ENCODE peak calls at places on chromosomes 13 and 19, in eight cellular contexts. A is neuronal stem cell; W is hepatocyte; G is lower lobe of right lung; D is CD8-positive, alpha-beta T cell; N is ovary; U is breast epithelium; V is kidney. P is an unnamed sample. For H3K4me1 and H3K36me3, the result is how much of the 10 kb centered on the place peaks cover.

GRCh38 chr13:19927117-19927734 is 31.3 kb upstream of the ZMYM2 start:
- DNase-seq in A (no peak), W (peak), G (no peak), D (no peak), N (no peak), U (no peak), V (no peak), P (peak)

GRCh38 chr13:20610006-20610405 is 43.0 kb downstream of the IFT88 start:
- DNase-seq in A (no peak), W (no peak), G (no peak), D (no peak), N (no peak), U (no peak), V (no peak), P (no peak)

GRCh38 chr19:35048911-35049411 is 7.4 kb downstream of the HPN start:
- DNase-seq in A (no peak), W (peak), G (peak), D (no peak), N (peak), U (no peak), V (no peak), P (no peak)

GRCh38 chr13:50990050-50990449 is 80.5 kb downstream of the RNASEH2B start:
- DNase-seq in A (no peak), W (no peak), G (no peak), D (no peak), N (no peak), U (no peak), V (no peak), P (no peak)

GRCh38 chr13:44199627-44200207 is 173.9 kb upstream of the SERP2 start:
- DNase-seq in A (no peak), W (peak), G (no peak), D (no peak), N (no peak), U (peak), V (no peak), P (no peak)

GRCh38 chr19:6359517-6359916 is 1.8 kb upstream of the CLPP start:
- DNase-seq in A (no peak), W (no peak), G (no peak), D (no peak), N (no peak), U (no peak), V (peak), P (no peak)

GRCh38 chr13:76885203-76886004 is 801 bp downstream of the KCTD12 start:
- DNase-seq in A (peak), W (peak), G (peak), D (peak), N (peak), U (peak), V (peak), P (peak)

GRCh38 chr19:17450264-17451075 is 2.0 kb upstream of the TMEM221 start:
- DNase-seq in A (no peak), W (peak), G (no peak), D (no peak), N (no peak), U (no peak), V (no peak), P (peak)

GRCh38 chr19:44050740-44051653 is 839 bp upstream of the ZNF223 start:
- DNase-seq in A (no peak), W (no peak), G (no peak), D (peak), N (no peak), U (no peak), V (no peak), P (peak)

GRCh38 chr19:38918526-38918925 is 6.5 kb upstream of the CCER2 start:
- DNase-seq in A (no peak), W (no peak), G (no peak), D (no peak), N (no peak), U (no peak), V (no peak), P (no peak)

GRCh38 chr13:67117010-67117550 is 113.1 kb downstream of the PCDH9 start:
- DNase-seq in A (peak), W (no peak), G (no peak), D (no peak), N (no peak), U (no peak), V (no peak), P (no peak)

GRCh38 chr19:42352216-42352892 is 26.9 kb downstream of the MEGF8 start:
- DNase-seq in A (peak), W (no peak), G (no peak), D (no peak), N (no peak), U (peak), V (no peak), P (peak)

GRCh38 chr19:325173-325936 is 19.2 kb downstream of the MIER2 start:
- DNase-seq in A (no peak), W (no peak), G (no peak), D (no peak), N (no peak), U (no peak), V (peak), P (no peak)

GRCh38 chr19:42450314-42450934 is 7.7 kb upstream of the CXCL17 start:
- DNase-seq in A (peak), W (peak), G (peak), D (peak), N (peak), U (peak), V (peak), P (peak)

GRCh38 chr19:52188822-52189744 is 769 bp upstream of the PPP2R1A start:
- DNase-seq in A (no peak), W (peak), G (peak), D (no peak), N (peak), U (peak), V (peak), P (no peak)

GRCh38 chr19:10724573-10725071 is 6.7 kb downstream of the DNM2 start:
- DNase-seq in A (no peak), W (no peak), G (no peak), D (no peak), N (no peak), U (no peak), V (no peak), P (no peak)

GRCh38 chr13:60164490-60164889 is 762 bp upstream of the DIAPH3 start:
- DNase-seq in A (no peak), W (no peak), G (no peak), D (no peak), N (no peak), U (no peak), V (no peak), P (no peak)

GRCh38 chr13:33261426-33262068 is 24.0 kb downstream of the STARD13 start:
- DNase-seq in A (no peak), W (no peak), G (no peak), D (no peak), N (no peak), U (no peak), V (peak), P (no peak)
- H3K4me1 ChIP-seq in A (under half), W (under half), G (half or more), D (under half), N (under half), U (under half), V (under half), P (under half)

DNA sequence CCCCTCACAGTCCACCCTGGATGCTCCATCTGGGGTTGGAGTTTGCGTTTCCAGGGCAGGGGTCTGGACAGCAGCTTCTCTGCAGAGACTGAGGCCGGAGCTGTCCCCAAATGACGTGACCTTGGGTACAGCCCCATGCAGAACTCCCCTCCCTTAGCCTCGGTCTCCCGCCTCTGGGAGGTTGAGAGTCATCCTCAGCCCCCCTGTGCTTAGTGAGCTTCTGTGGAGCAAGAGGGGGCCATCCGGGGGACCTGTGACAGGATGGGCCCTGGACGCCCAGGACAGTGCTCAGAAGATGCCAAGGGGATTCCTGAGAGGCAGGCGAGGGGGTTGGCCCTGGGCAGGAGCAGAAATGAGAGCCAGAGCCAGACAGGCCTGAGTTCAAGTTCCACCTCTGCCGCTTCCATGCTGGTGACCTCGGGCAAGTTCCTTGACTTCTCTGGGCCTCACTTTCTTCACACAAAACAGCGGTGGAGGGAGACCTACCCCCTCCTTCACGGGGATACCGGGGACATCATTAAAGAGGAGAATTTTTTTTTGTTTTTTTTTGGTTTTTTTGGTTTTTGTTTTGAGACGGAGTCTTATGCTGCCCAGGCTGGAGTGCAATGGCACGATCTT is 20.3 kb downstream of the SMIM24 start:
- DNase-seq in A (no peak), W (no peak), G (no peak), D (no peak), N (no peak), U (no peak), V (no peak), P (no peak)
- H3K36me3 ChIP-seq in A (under half), W (under half), G (under half), D (under half), N (under half), U (under half), V (under half), P (under half)

DNA sequence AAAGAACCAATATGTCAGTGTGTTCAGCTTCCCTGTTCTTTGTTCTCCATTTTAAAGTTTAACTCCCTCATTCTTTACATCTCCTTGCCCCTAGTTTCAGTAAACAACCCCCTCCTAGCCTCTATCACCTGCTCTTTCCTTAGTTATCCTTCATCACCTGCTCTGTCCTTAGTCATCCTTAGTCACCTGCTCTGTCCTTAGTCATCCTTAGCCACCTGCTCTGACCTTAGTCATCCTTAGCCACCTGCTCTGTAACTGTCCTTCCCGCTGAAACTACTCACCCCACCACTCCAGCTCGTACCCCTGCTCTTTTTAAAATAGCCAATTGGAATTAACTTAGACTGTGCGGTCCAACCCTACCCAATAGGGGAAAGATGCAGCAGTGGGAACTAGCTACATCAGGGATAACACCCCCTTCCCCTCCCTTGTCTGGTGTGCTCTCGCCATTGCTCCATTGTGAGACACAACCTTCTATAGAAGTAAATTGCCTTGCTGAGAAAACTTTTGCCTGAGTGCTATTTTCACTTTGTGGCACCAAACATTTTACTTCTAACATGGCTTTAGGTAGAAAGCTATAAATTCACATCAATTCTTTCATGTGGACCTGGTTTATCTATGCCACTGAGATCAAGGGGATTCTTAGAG is 16.2 kb downstream of the EDNRB start:
- DNase-seq in A (no peak), W (no peak), G (no peak), D (no peak), N (no peak), U (no peak), V (no peak), P (no peak)
- H3K27ac ChIP-seq in A (no peak), W (no peak), G (no peak), D (no peak), N (no peak), U (no peak), V (no peak), P (no peak)

DNA sequence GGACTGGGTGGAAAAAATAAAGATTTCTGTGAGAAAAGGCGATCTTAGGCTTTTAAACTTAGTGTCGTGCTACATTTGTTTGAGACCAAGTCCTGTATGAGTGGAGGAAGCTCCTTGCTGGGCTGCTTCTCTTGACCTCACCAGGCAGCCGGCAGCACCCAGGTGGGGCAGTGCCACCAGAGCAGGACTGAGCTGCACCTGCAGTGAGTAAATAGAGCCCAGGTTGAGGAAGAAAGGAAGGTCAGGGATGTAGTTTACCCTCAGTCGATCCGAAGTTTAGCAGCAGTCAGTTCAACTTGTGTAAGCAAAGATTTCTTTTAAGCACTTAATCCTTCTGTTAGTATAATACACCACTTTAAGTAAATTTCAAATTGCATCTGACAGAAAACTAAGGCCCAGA is 13.6 kb downstream of the HNRNPM start:
- DNase-seq in A (no peak), W (no peak), G (no peak), D (no peak), N (no peak), U (no peak), V (no peak), P (no peak)
- H3K4me1 ChIP-seq in A (under half), W (under half), G (half or more), D (under half), N (under half), U (under half), V (under half), P (half or more)

GRCh38 chr19:15185188-15185587 is 15.6 kb downstream of the NOTCH3 start:
- DNase-seq in A (no peak), W (no peak), G (no peak), D (no peak), N (no peak), U (no peak), V (no peak), P (no peak)

GRCh38 chr19:15178629-15179308 is 22.0 kb downstream of the NOTCH3 start:
- DNase-seq in A (no peak), W (no peak), G (no peak), D (no peak), N (no peak), U (no peak), V (no peak), P (no peak)

GRCh38 chr19:15184776-15185175 is 16.0 kb downstream of the NOTCH3 start:
- DNase-seq in A (no peak), W (no peak), G (no peak), D (no peak), N (no peak), U (no peak), V (no peak), P (no peak)

GRCh38 chr19:15180451-15181390 is 20.1 kb downstream of the NOTCH3 start:
- DNase-seq in A (no peak), W (no peak), G (peak), D (no peak), N (no peak), U (no peak), V (no peak), P (no peak)

GRCh38 chr19:15181394-15181793 is 19.4 kb downstream of the NOTCH3 start:
- DNase-seq in A (no peak), W (no peak), G (no peak), D (no peak), N (no peak), U (no peak), V (no peak), P (no peak)
- H3K36me3 ChIP-seq in A (half or more), W (under half), G (under half), D (under half), N (under half), U (under half), V (under half), P (under half)

GRCh38 chr13:110517505-110518149 is 43.9 kb downstream of the RAB20 start:
- DNase-seq in A (no peak), W (peak), G (no peak), D (no peak), N (no peak), U (no peak), V (peak), P (no peak)

GRCh38 chr13:110518150-110518525 is 43.4 kb downstream of the RAB20 start:
- DNase-seq in A (no peak), W (no peak), G (no peak), D (no peak), N (no peak), U (no peak), V (peak), P (no peak)

GRCh38 chr13:110519506-110519905 is 42.0 kb downstream of the RAB20 start:
- DNase-seq in A (no peak), W (no peak), G (no peak), D (no peak), N (no peak), U (no peak), V (peak), P (no peak)

GRCh38 chr13:110519046-110519445 is 42.5 kb downstream of the RAB20 start:
- DNase-seq in A (no peak), W (no peak), G (no peak), D (no peak), N (no peak), U (no peak), V (peak), P (no peak)

GRCh38 chr13:110518571-110518970 is 43.0 kb downstream of the RAB20 start:
- DNase-seq in A (no peak), W (no peak), G (peak), D (no peak), N (no peak), U (no peak), V (peak), P (no peak)
- H3K27ac ChIP-seq in A (no peak), W (peak), G (no peak), D (no peak), N (no peak), U (no peak), V (no peak), P (no peak)

P was measured in CD4-positive, alpha-beta memory T cell.